ENCODE peak calls at places on chromosome 22, in seven cellular contexts. B is A549, W is pancreas, F is psoas muscle, P is upper lobe of left lung, K is upper lobe of right lung, Q is neural progenitor cell. S is an unnamed sample.

GRCh38 chr22:21642584-21643448 is 714 bp downstream of the SDF2L1 start:
- DNase-seq in K (peak; percentile 75), Q (peak; percentile 85), B (peak; percentile 51), W (peak; percentile 75), F (peak; percentile 65), P (peak; percentile 89), S (peak; percentile 48)

GRCh38 chr22:20622650-20623339 is 115.4 kb downstream of the MED15 start:
- DNase-seq in K (no peak), P (no peak), F (no peak), B (no peak), Q (no peak), W (no peak), S (no peak)

GRCh38 chr22:27667121-27667843 is 134.3 kb downstream of the MN1 start:
- DNase-seq in Q (peak; percentile 32), P (peak; percentile 49), B (no peak), K (no peak), F (no peak), W (no peak), S (no peak)

GRCh38 chr22:38413085-38414008 is 41.7 kb downstream of the KCNJ4 start:
- DNase-seq in B (no peak), K (peak; percentile 69), P (no peak), F (peak; percentile 52), W (peak; percentile 68), Q (no peak), S (no peak)

GRCh38 chr22:38335077-38335476 is 17.8 kb upstream of the CSNK1E start:
- DNase-seq in F (no peak), B (no peak), P (no peak), W (no peak), K (no peak), Q (no peak), S (no peak)

GRCh38 chr22:19709063-19709769 is 5.1 kb upstream of the SEPTIN5 start:
- DNase-seq in F (peak; percentile 92), K (no peak), W (no peak), P (peak; percentile 29), Q (no peak), B (no peak), S (no peak)

GRCh38 chr22:34115722-34116121 is 195.4 kb upstream of the LARGE1 start:
- DNase-seq in W (no peak), P (no peak), Q (no peak), B (no peak), F (no peak), K (no peak), S (no peak)

GRCh38 chr22:39252461-39253391 is 7.9 kb upstream of the PDGFB start:
- DNase-seq in K (no peak), Q (no peak), B (no peak), F (peak; percentile 51), W (no peak), P (peak; percentile 77), S (no peak)

GRCh38 chr22:28348613-28349012 is 331.0 kb downstream of the TTC28 start:
- DNase-seq in B (no peak), K (no peak), F (no peak), Q (no peak), W (no peak), P (no peak), S (no peak)

GRCh38 chr22:19018256-19018655 is 82.2 kb upstream of the PRODH start:
- DNase-seq in P (no peak), F (no peak), K (no peak), B (no peak), Q (no peak), W (no peak), S (no peak)

GRCh38 chr22:20430641-20431519 is 6.7 kb downstream of the SCARF2 start:
- DNase-seq in Q (peak; percentile 93), F (peak; percentile 78), W (peak; percentile 80), K (peak; percentile 80), P (peak; percentile 92), B (peak; percentile 73), S (peak; percentile 55)

GRCh38 chr22:40022536-40023225 is 27.9 kb downstream of the FAM83F start:
- DNase-seq in F (no peak), Q (no peak), W (no peak), P (no peak), B (no peak), K (no peak), S (no peak)

GRCh38 chr22:22246706-22247105 is 2.1 kb downstream of the VPREB1 start:
- DNase-seq in W (no peak), K (no peak), B (no peak), F (no peak), P (peak; percentile 37), Q (no peak), S (no peak)

GRCh38 chr22:25745341-25746011 is 3.5 kb downstream of the MYO18B start:
- DNase-seq in P (no peak), F (no peak), Q (no peak), K (no peak), B (no peak), W (no peak), S (no peak)

GRCh38 chr22:24599514-24599913 is 3.5 kb upstream of the GGT1 start:
- DNase-seq in K (no peak), F (peak; percentile 20), Q (no peak), B (no peak), W (no peak), P (no peak), S (no peak)

GRCh38 chr22:50185384-50186087 is at the start of gene TRABD:
- DNase-seq in P (peak; percentile 98), F (peak; percentile 95), B (peak; percentile 48), Q (peak; percentile 96), K (peak; percentile 95), W (peak; percentile 93), S (peak; percentile 83)

GRCh38 chr22:50299724-50300619 is 7.5 kb downstream of the PLXNB2 start:
- DNase-seq in K (no peak), W (no peak), P (peak; percentile 87), F (no peak), B (no peak), Q (peak; percentile 67), S (no peak)

GRCh38 chr22:44170470-44170869 is 10.3 kb upstream of the PARVG start:
- DNase-seq in P (no peak), F (peak; percentile 37), K (peak; percentile 41), Q (no peak), B (no peak), W (no peak), S (no peak)

GRCh38 chr22:39149915-39150847 is 2.3 kb downstream of the CBX7 start:
- DNase-seq in K (peak; percentile 60), P (no peak), B (no peak), F (peak; percentile 49), Q (peak; percentile 40), W (peak; percentile 33), S (no peak)

GRCh38 chr22:25062378-25063095 is 110.0 kb downstream of the KIAA1671 start:
- DNase-seq in Q (no peak), F (peak; percentile 1), K (no peak), W (peak; percentile 21), B (no peak), P (no peak), S (peak; percentile 82)

GRCh38 chr22:37981282-37982011 is 2.9 kb downstream of the SOX10 start:
- DNase-seq in F (no peak), K (no peak), Q (no peak), B (no peak), W (no peak), P (peak; percentile 60), S (no peak)

GRCh38 chr22:42437488-42438292 is 5.5 kb upstream of the NFAM1 start:
- DNase-seq in Q (peak; percentile 88), P (peak; percentile 87), B (peak; percentile 58), W (peak; percentile 90), F (peak; percentile 86), K (peak; percentile 87), S (peak; percentile 86)
- H3K27ac ChIP-seq in Q (no peak overlapping the region), P (peak overlapping the region; percentile 80), B (peak overlapping the region; percentile 72), W (peak overlapping the region; percentile 0), F (no peak overlapping the region), K (no peak overlapping the region), S (no peak overlapping the region)

DNA sequence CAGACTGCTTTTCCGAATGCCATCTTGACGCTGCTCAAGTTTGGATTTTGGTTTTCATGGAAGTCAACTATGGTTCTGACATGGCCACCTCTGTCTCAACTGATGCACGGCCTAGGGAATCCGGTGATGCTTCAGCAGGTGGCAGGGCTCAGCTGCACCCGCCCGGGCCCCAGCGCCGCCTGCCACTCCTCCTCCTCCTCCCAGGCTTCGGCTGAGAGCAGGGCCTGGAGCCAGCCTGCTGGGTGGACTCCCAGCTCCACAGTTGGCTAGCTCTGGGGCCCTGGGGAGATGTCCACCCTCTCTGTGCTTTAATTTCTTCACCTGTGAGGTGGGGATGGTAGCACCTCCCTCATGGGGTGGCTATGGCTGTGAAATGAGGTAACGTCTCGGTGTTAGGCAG is 20.3 kb upstream of the NFAM1 start:
- DNase-seq in W (no peak), Q (no peak), B (no peak), P (no peak), F (no peak), K (no peak), S (no peak)
- TF ChIP-seq CTCF in W (no peak), Q (no peak), B (no peak), P (no peak), F (no peak), K (no peak), S (no peak)

DNA sequence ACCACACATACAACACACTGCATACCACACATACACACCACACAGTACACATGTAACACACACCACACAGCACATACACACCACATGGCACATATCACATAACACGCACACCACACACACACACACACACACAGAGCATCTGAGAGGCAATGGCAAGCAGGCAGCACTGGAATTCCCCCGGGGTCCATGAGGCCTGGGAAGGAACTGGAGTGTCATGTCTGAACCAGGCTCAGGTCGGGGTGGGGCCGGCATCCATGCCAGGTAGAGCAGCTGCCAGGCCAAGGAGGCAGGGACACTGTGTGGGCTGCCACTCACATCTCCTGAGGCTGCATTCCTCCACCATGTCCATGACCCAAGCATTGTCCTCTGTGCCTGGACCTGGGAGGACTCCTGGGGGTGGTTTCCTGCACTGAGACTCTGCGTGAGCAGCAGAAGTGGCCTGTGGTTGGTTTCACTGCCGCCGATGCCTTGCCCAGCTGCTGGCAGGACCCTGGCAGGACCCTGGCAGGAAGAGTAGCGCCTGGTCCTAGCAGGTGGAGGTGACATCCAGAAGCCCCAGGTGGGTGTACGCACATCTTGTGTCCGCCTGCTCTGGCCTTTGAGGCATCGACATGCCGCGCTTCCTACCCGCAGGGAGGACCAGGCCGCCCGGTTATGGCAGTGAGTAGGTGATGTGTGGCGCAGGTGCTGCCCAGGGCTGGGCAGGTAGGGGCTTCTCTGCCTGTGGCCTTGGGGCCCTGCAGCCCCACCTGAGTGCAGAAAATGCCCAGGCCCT is 1280.4 kb downstream of the TBC1D22A start:
- DNase-seq in B (no peak), W (no peak), F (no peak), P (peak; percentile 65), Q (no peak), K (no peak), S (no peak)
- H3K9me3 ChIP-seq in B (no peaks in the 10 kb centered on the region), W (no peaks in the 10 kb centered on the region), F (no peaks in the 10 kb centered on the region), P (no peaks in the 10 kb centered on the region), Q (no peaks in the 10 kb centered on the region), K (no peaks in the 10 kb centered on the region), S (no peaks in the 10 kb centered on the region)

DNA sequence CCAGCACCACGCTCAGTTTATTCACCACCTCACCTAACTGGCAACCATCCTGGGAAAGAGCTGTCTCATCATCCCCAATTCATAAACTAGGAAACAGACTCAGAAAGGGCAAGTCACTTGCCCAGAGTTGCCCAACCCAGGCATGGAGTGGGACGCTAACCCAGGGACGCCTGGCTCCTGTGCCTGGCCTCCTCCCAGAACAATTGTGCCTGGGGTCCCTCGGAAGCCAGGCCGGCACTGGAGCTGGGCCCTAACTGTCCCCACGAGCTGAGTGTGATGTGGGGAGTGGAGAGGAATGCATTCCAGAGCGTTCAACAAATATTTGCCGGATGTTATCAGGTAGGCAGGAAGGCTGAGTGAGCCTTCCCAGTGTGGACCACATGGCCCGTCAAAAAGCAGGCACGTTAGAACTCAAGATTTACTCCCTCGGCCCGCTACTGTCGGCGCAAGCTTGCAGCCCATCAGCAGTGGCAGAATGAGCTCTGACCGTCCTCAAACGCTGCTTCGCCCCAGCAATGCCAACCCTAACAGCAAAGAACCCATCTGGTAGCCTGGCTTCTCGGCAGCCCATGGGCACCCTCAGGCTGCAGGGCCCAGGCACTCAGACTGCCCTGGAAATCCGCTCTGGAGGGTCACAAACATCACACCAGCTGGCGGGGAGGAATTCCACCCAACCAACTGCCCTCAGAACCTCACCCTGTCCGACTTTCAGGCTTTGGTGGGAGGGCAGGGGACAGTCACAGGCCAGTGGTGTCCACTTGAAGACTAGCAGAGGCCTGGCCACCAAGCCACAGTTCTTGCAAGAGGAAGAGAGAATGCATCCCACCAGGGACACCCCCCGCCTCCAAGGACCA is 35.6 kb downstream of the MYH9 start:
- DNase-seq in Q (no peak), F (no peak), P (no peak), B (no peak), K (no peak), W (no peak), S (no peak)
- H3K27ac ChIP-seq in Q (no peak overlapping the region), F (peak overlapping the region; percentile 77), P (peak overlapping the region; percentile 95), B (peak overlapping the region; percentile 99), K (peak overlapping the region; percentile 59), W (peak overlapping the region; percentile 94), S (peak overlapping the region; percentile 71)

S was measured in CD4-positive, alpha-beta T cell.